ENCODE peak calls at places on chromosomes 11 and 22, in four cellular contexts. G, S, B and Q are unnamed samples.

GRCh38 chr11:77151804-77152513 is 23.9 kb downstream of the MYO7A start:
- DNase-seq in G (no peak), S (no peak), B (no peak), Q (no peak)

GRCh38 chr11:100557830-100558611 is 129.1 kb upstream of the ARHGAP42 start:
- DNase-seq in G (peak), B (no peak), S (no peak), Q (no peak)

GRCh38 chr11:66857234-66857926 is 516 bp downstream of the LRFN4 start:
- DNase-seq in G (no peak), S (no peak), B (peak), Q (no peak)

GRCh38 chr11:62542750-62543567 is 3.6 kb downstream of the AHNAK start:
- DNase-seq in G (peak), S (peak), B (peak), Q (peak)

GRCh38 chr11:60769273-60769672 is 12.6 kb downstream of the MS4A15 start:
- DNase-seq in S (no peak), G (no peak), B (no peak), Q (no peak)

GRCh38 chr22:23534851-23535717 is 45.0 kb downstream of the IGLL1 start:
- DNase-seq in B (no peak), G (no peak), S (no peak), Q (no peak)

GRCh38 chr11:73240190-73240781 is 22.2 kb downstream of the P2RY2 start:
- DNase-seq in B (no peak), S (no peak), G (no peak), Q (no peak)

GRCh38 chr22:19657252-19658056 is 56.8 kb upstream of the SEPTIN5 start:
- DNase-seq in S (no peak), G (no peak), B (no peak), Q (no peak)

GRCh38 chr22:22410121-22410520 is 98.4 kb downstream of the ZNF280B start:
- DNase-seq in G (no peak), B (no peak), S (no peak), Q (peak)

GRCh38 chr11:117179048-117179999 is 781 bp downstream of the SIDT2 start:
- DNase-seq in B (peak), S (no peak), G (no peak), Q (peak)

GRCh38 chr11:10878408-10879214 is 20.8 kb upstream of the ZBED5 start:
- DNase-seq in G (peak), S (no peak), B (peak), Q (peak)

GRCh38 chr11:134846776-134847722 is 435.0 kb upstream of the B3GAT1 start:
- DNase-seq in B (no peak), G (no peak), S (no peak), Q (no peak)

GRCh38 chr22:49007013-49007653 is 820.5 kb downstream of the BRD1 start:
- DNase-seq in S (no peak), G (no peak), B (no peak), Q (no peak)

GRCh38 chr11:121672630-121673487 is 220.1 kb upstream of the SORL1-AS1 start:
- DNase-seq in G (no peak), B (no peak), S (no peak), Q (no peak)

GRCh38 chr22:43345761-43346261 is 2.6 kb upstream of the SCUBE1 start:
- DNase-seq in S (no peak), G (no peak), B (no peak), Q (no peak)

GRCh38 chr11:64206457-64207246 is at the start of gene FERMT3:
- DNase-seq in S (no peak), B (no peak), G (no peak), Q (peak)

GRCh38 chr11:72446929-72447753 is 12.8 kb upstream of the CLPB start:
- DNase-seq in G (peak), S (no peak), B (peak), Q (peak)